ENCODE peak calls at places on chromosomes 1 and 21, in seven cellular contexts. One of them, this sample, is unnamed.

GRCh38 chr21:42038826-42039425 is 28.8 kb upstream of the ZBTB21 start:
- DNase-seq in SK-N-SH: no peak
- DNase-seq in H1: no peak
- DNase-seq in K562: no peak
- DNase-seq in GM12878: no peak
- DNase-seq in NT2/D1: no peak
- DNase-seq in HepG2: no peak
- DNase-seq in this sample: no peak

GRCh38 chr1:48498096-48498791 is 26.2 kb upstream of the SPATA6 start:
- DNase-seq in H1: peak; percentile 92
- DNase-seq in SK-N-SH: peak; percentile 78
- DNase-seq in K562: peak; percentile 83
- DNase-seq in NT2/D1: peak; percentile 76
- DNase-seq in HepG2: peak; percentile 61
- DNase-seq in GM12878: no peak
- DNase-seq in this sample: peak; percentile 36

GRCh38 chr1:22711591-22712501 is 1.2 kb downstream of the EPHB2 start:
- DNase-seq in HepG2: no peak
- DNase-seq in NT2/D1: no peak
- DNase-seq in GM12878: no peak
- DNase-seq in SK-N-SH: peak; percentile 78
- DNase-seq in K562: no peak
- DNase-seq in H1: no peak
- DNase-seq in this sample: no peak

GRCh38 chr1:237164406-237165352 is 122.7 kb downstream of the RYR2 start:
- DNase-seq in SK-N-SH: no peak
- DNase-seq in K562: no peak
- DNase-seq in GM12878: no peak
- DNase-seq in HepG2: no peak
- DNase-seq in NT2/D1: no peak
- DNase-seq in H1: no peak
- DNase-seq in this sample: no peak

GRCh38 chr1:242019018-242019417 is 20.1 kb upstream of the MAP1LC3C start:
- DNase-seq in NT2/D1: no peak
- DNase-seq in H1: no peak
- DNase-seq in HepG2: no peak
- DNase-seq in GM12878: no peak
- DNase-seq in K562: no peak
- DNase-seq in SK-N-SH: no peak
- DNase-seq in this sample: no peak

GRCh38 chr1:67441739-67442286 is 11.6 kb upstream of the SERBP1 start:
- DNase-seq in K562: no peak
- DNase-seq in GM12878: no peak
- DNase-seq in HepG2: no peak
- DNase-seq in NT2/D1: no peak
- DNase-seq in H1: no peak
- DNase-seq in SK-N-SH: no peak
- DNase-seq in this sample: no peak

GRCh38 chr1:96388421-96389310 is 332.9 kb upstream of the PTBP2 start:
- DNase-seq in NT2/D1: no peak
- DNase-seq in K562: no peak
- DNase-seq in HepG2: no peak
- DNase-seq in SK-N-SH: no peak
- DNase-seq in H1: no peak
- DNase-seq in GM12878: no peak
- DNase-seq in this sample: no peak

GRCh38 chr21:40841524-40842196 is 5.3 kb downstream of the DSCAM start:
- DNase-seq in H1: peak; percentile 75
- DNase-seq in K562: peak; percentile 14
- DNase-seq in NT2/D1: peak; percentile 82
- DNase-seq in HepG2: peak; percentile 6
- DNase-seq in GM12878: no peak
- DNase-seq in SK-N-SH: peak; percentile 81
- DNase-seq in this sample: no peak

GRCh38 chr1:63651110-63651776 is 58.0 kb downstream of the PGM1 start:
- DNase-seq in H1: no peak
- DNase-seq in K562: no peak
- DNase-seq in GM12878: no peak
- DNase-seq in HepG2: no peak
- DNase-seq in NT2/D1: no peak
- DNase-seq in SK-N-SH: no peak
- DNase-seq in this sample: no peak

GRCh38 chr1:12032141-12032710 is 12.9 kb downstream of the MIIP start:
- DNase-seq in SK-N-SH: no peak
- DNase-seq in NT2/D1: no peak
- DNase-seq in HepG2: no peak
- DNase-seq in H1: no peak
- DNase-seq in GM12878: no peak
- DNase-seq in K562: no peak
- DNase-seq in this sample: no peak

GRCh38 chr1:12029720-12030339 is 10.5 kb downstream of the MIIP start:
- DNase-seq in NT2/D1: no peak
- DNase-seq in HepG2: no peak
- DNase-seq in SK-N-SH: no peak
- DNase-seq in GM12878: no peak
- DNase-seq in H1: no peak
- DNase-seq in K562: no peak
- DNase-seq in this sample: no peak

GRCh38 chr1:12028248-12028647 is 8.9 kb downstream of the MIIP start:
- DNase-seq in HepG2: no peak
- DNase-seq in SK-N-SH: no peak
- DNase-seq in NT2/D1: no peak
- DNase-seq in K562: no peak
- DNase-seq in H1: no peak
- DNase-seq in GM12878: no peak
- DNase-seq in this sample: no peak

GRCh38 chr1:12028957-12029511 is 9.7 kb downstream of the MIIP start:
- DNase-seq in H1: no peak
- DNase-seq in HepG2: no peak
- DNase-seq in GM12878: no peak
- DNase-seq in SK-N-SH: no peak
- DNase-seq in NT2/D1: no peak
- DNase-seq in K562: no peak
- DNase-seq in this sample: no peak

DNA sequence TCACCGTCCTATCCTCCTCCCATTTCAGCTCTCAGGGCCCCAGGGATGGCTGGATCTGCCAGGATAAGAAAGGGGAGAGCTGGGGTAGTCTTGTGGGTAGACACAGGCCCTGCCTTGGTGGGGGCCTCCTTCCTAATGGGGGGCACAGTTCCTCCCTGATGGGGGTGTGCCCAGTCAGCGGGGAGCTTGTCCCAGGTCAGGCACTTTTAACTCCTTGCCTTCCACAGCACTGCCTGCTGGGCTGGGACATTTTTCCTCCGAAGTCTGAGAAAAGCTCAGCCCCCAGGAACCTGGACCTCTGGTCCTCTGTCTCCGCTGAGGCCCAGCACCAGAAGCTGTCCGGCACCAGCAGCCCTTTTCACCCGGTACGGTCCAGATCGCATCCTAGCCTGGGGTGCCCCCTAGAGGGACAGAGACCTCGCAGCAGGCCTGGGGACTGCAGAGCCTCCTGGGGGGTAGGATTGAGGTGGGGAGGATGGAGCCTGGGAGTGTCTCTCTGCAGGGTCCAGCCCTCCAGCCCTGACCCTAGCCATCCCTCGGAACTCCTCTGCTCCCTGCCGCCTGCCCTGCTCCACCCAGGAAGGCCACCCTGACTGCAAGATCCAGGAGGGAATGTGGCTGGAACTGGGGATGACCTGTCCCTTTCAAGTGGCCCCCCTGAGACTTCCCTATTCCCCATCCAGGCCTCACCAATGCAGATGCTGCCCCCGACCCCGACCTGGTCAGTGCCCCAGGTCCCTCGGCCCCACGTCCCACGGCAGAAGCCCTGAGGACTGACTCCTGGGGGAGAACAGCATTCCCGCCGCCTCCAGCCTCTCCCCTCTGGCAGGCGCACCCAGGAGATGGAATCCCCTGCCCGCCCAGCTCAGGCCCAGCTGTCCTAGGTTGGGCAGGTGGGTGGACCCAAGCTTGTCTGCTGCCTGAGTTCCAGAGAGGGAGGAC is 12.0 kb downstream of the MIIP start:
- DNase-seq in HepG2: no peak
- DNase-seq in K562: peak; percentile 83
- DNase-seq in H1: peak; percentile 73
- DNase-seq in GM12878: no peak
- DNase-seq in SK-N-SH: peak; percentile 80
- DNase-seq in NT2/D1: no peak
- DNase-seq in this sample: no peak
- TF ChIP-seq YY1 in HepG2: no peak
- TF ChIP-seq YY1 in K562: no peak
- TF ChIP-seq YY1 in H1: no peak
- TF ChIP-seq YY1 in GM12878: no peak
- TF ChIP-seq YY1 in SK-N-SH: no peak
- TF ChIP-seq YY1 in NT2/D1: no peak
- TF ChIP-seq YY1 in this sample: no peak

DNA sequence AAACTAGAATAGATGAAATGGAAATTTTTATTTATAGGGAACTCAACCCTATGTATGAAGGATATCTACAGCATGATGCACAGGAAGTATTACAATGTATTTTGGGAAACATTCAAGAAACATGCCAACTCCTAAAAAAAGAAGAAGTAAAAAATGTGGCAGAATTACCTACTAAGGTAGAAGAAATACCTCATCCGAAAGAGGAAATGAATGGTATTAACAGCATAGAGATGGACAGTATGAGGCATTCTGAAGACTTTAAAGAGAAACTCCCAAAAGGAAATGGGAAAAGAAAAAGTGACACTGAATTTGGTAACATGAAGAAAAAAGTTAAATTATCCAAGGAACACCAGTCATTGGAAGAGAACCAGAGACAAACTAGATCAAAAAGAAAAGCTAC is 7.9 kb downstream of the USP1 start:
- DNase-seq in K562: no peak
- DNase-seq in HepG2: no peak
- DNase-seq in GM12878: no peak
- DNase-seq in SK-N-SH: no peak
- DNase-seq in H1: no peak
- DNase-seq in NT2/D1: no peak
- DNase-seq in this sample: no peak
- TF ChIP-seq YY1 in K562: no peak
- TF ChIP-seq YY1 in HepG2: no peak
- TF ChIP-seq YY1 in GM12878: no peak
- TF ChIP-seq YY1 in SK-N-SH: no peak
- TF ChIP-seq YY1 in H1: no peak
- TF ChIP-seq YY1 in NT2/D1: no peak
- TF ChIP-seq YY1 in this sample: no peak

GRCh38 chr1:8184301-8184700 is 133.6 kb upstream of the SLC45A1 start:
- DNase-seq in HepG2: peak; percentile 27
- DNase-seq in NT2/D1: no peak
- DNase-seq in K562: no peak
- DNase-seq in SK-N-SH: no peak
- DNase-seq in H1: no peak
- DNase-seq in GM12878: no peak
- DNase-seq in this sample: no peak

GRCh38 chr1:8176279-8176678 is 141.6 kb upstream of the SLC45A1 start:
- DNase-seq in HepG2: no peak
- DNase-seq in NT2/D1: no peak
- DNase-seq in SK-N-SH: no peak
- DNase-seq in GM12878: no peak
- DNase-seq in K562: no peak
- DNase-seq in H1: no peak
- DNase-seq in this sample: no peak

GRCh38 chr1:8185400-8185799 is 132.5 kb upstream of the SLC45A1 start:
- DNase-seq in HepG2: no peak
- DNase-seq in SK-N-SH: no peak
- DNase-seq in NT2/D1: no peak
- DNase-seq in GM12878: no peak
- DNase-seq in H1: no peak
- DNase-seq in K562: no peak
- DNase-seq in this sample: no peak

GRCh38 chr1:8179132-8179793 is 138.7 kb upstream of the SLC45A1 start:
- DNase-seq in H1: no peak
- DNase-seq in SK-N-SH: no peak
- DNase-seq in K562: no peak
- DNase-seq in HepG2: no peak
- DNase-seq in GM12878: no peak
- DNase-seq in NT2/D1: no peak
- DNase-seq in this sample: no peak

DNA sequence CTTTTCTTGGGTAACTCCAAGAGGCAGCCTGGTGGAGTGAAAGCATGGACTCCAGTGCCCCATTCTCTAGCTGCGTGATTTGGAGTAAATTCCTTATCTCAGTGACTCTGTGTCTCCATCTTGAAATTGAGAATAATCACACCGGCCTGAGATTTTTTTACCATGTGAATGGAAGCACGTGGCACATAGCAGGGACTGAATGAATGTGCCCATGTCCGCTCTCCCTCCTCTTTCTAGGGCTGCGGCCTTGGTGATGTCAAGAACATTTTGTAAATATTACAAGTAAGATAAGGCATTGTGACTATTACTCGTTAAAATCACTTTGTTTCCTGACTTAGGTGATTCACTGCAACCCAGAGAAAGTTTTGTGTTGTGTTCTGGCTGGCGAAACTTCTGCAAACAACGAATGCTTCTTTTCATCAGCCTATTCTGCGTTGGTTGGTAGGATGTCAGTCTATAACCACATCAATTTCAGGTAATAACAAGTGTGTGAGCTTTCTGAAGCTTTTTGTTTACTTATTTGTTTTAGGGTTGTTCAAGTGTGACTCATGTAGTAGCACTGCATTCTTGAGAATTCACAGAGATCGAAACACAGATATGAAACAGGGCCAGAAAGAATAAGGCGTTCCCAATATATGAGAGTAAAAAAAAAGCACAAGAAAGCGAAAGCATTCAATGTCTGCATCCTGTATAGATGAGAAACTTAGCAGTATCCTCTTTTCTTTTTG is 135.7 kb upstream of the SLC45A1 start:
- DNase-seq in GM12878: peak; percentile 87
- DNase-seq in K562: no peak
- DNase-seq in NT2/D1: no peak
- DNase-seq in SK-N-SH: no peak
- DNase-seq in HepG2: peak; percentile 85
- DNase-seq in H1: no peak
- DNase-seq in this sample: peak; percentile 96
- TF ChIP-seq YY1 in GM12878: no peak
- TF ChIP-seq YY1 in K562: no peak
- TF ChIP-seq YY1 in NT2/D1: no peak
- TF ChIP-seq YY1 in SK-N-SH: no peak
- TF ChIP-seq YY1 in HepG2: peak; percentile 26
- TF ChIP-seq YY1 in H1: no peak
- TF ChIP-seq YY1 in this sample: peak; percentile 29

DNA sequence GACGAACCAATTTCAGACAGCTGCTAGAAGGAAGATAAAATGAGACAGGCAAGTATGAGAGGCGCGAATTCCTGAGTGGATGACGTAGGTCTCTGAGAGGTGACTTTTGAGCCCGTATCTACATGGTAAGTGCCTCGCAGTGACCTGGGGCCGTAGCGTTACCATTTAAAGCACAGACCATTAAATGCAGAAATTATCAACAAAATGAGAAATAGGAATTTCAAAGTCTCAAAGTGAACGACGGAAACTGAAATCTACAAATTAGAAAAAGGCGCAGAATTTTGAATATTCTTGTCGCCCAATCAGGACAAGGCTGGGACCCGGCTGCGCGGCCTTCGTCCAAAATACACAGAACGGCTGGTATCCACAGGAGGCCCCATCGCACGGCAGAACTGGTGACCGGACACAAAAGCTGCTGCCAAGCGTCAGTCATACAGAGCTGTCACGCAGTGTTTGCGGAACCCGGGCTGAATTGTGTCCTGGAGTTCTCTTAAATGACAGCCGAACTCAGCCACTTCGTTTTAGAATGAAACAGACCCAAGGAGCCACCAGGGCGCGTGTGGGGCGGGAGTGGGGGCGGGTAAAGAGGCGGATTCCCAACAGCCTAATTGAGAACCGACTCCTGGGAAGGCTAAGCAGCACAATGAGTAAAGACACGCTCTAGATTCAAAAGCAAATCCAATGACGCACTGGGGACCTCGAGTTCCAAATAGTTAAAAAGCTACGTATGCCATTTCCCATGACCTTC is 13.8 kb upstream of the BOLA1 start:
- DNase-seq in HepG2: peak; percentile 88
- DNase-seq in GM12878: peak; percentile 55
- DNase-seq in H1: peak; percentile 75
- DNase-seq in K562: peak; percentile 80
- DNase-seq in SK-N-SH: peak; percentile 54
- DNase-seq in NT2/D1: peak; percentile 86
- DNase-seq in this sample: peak; percentile 73
- TF ChIP-seq YY1 in HepG2: no peak
- TF ChIP-seq YY1 in GM12878: no peak
- TF ChIP-seq YY1 in H1: no peak
- TF ChIP-seq YY1 in K562: no peak
- TF ChIP-seq YY1 in SK-N-SH: no peak
- TF ChIP-seq YY1 in NT2/D1: no peak
- TF ChIP-seq YY1 in this sample: no peak

This sample was measured in HCT116.